ENCODE peak calls at places on chromosome 9, in six cellular contexts. D, M, W, Q, E and K are unnamed samples.

GRCh38 chr9:133639613-133640012 is 3.5 kb downstream of the DBH start:
- DNase-seq in D (no peak), M (no peak), W (no peak), Q (no peak), E (no peak), K (no peak)

GRCh38 chr9:37392272-37392671 is 30.2 kb upstream of the GRHPR start:
- DNase-seq in D (no peak), M (no peak), W (no peak), Q (no peak), E (no peak), K (no peak)

GRCh38 chr9:27033815-27034403 is 28.4 kb upstream of the LRRC19 start:
- DNase-seq in D (peak; percentile 70), M (peak; percentile 44), W (peak; percentile 43), Q (peak; percentile 38), E (peak; percentile 15), K (peak; percentile 28)

GRCh38 chr9:76353280-76353679 is 40.9 kb downstream of the RFK start:
- DNase-seq in D (no peak), M (no peak), W (no peak), Q (peak; percentile 49), E (no peak), K (no peak)

GRCh38 chr9:21331676-21332402 is 3.4 kb downstream of the KLHL9 start:
- DNase-seq in D (no peak), M (no peak), W (no peak), Q (no peak), E (no peak), K (no peak)

GRCh38 chr9:85569988-85570387 is 171.8 kb downstream of the AGTPBP1 start:
- DNase-seq in D (peak; percentile 55), M (no peak), W (no peak), Q (no peak), E (no peak), K (no peak)

GRCh38 chr9:36900136-36900855 is 133.8 kb downstream of the PAX5 start:
- DNase-seq in D (no peak), M (no peak), W (no peak), Q (no peak), E (no peak), K (no peak)

GRCh38 chr9:134139081-134139480 is 3.2 kb downstream of the WDR5 start:
- DNase-seq in D (no peak), M (no peak), W (no peak), Q (no peak), E (no peak), K (no peak)

GRCh38 chr9:117771162-117771561 is 67.0 kb downstream of the TLR4 start:
- DNase-seq in D (no peak), M (no peak), W (no peak), Q (no peak), E (no peak), K (no peak)